ENCODE peak calls at places on chromosomes 13 and 19, in ten cellular contexts. E, H, O, S, Y, X, L, G, B and Z are unnamed samples.

GRCh38 chr13:110477711-110478245 is 83.7 kb downstream of the RAB20 start:
- DNase-seq in E (no peak), H (no peak), O (no peak), S (no peak), Y (no peak), X (no peak), L (no peak), G (no peak), B (no peak), Z (no peak)

GRCh38 chr13:45335397-45336024 is 5.5 kb downstream of the TPT1 start:
- DNase-seq in E (no peak), H (no peak), O (no peak), S (no peak), Y (no peak), X (no peak), L (no peak), G (no peak), B (no peak), Z (no peak)

GRCh38 chr13:67120872-67121531 is 109.1 kb downstream of the PCDH9 start:
- DNase-seq in E (no peak), H (peak), O (no peak), S (peak), Y (no peak), X (no peak), L (no peak), G (no peak), B (peak), Z (no peak)

GRCh38 chr19:29610574-29611271 is 4.6 kb downstream of the POP4 start:
- DNase-seq in E (peak), H (peak), O (peak), S (peak), Y (peak), X (peak), L (peak), G (peak), B (peak), Z (no peak)

GRCh38 chr13:50916701-50917184 is 7.2 kb downstream of the RNASEH2B start:
- DNase-seq in E (peak), H (no peak), O (no peak), S (no peak), Y (no peak), X (no peak), L (no peak), G (no peak), B (no peak), Z (no peak)

GRCh38 chr13:51848674-51849073 is 3.7 kb upstream of the TMEM272 start:
- DNase-seq in E (no peak), H (peak), O (no peak), S (peak), Y (no peak), X (no peak), L (no peak), G (no peak), B (no peak), Z (no peak)

GRCh38 chr19:17311455-17312248 is 2.3 kb downstream of the DDA1 start:
- DNase-seq in E (no peak), H (peak), O (no peak), S (peak), Y (no peak), X (no peak), L (no peak), G (no peak), B (no peak), Z (no peak)

GRCh38 chr13:77544365-77544764 is 8.9 kb downstream of the SCEL start:
- DNase-seq in E (peak), H (no peak), O (peak), S (peak), Y (peak), X (no peak), L (no peak), G (no peak), B (no peak), Z (no peak)

GRCh38 chr13:98782654-98783053 is 30.2 kb upstream of the SLC15A1 start:
- DNase-seq in E (no peak), H (no peak), O (no peak), S (peak), Y (no peak), X (no peak), L (no peak), G (no peak), B (no peak), Z (no peak)

GRCh38 chr19:5711025-5711424 is 8.9 kb downstream of the LONP1 start:
- DNase-seq in E (no peak), H (no peak), O (no peak), S (no peak), Y (no peak), X (no peak), L (no peak), G (no peak), B (no peak), Z (no peak)

GRCh38 chr13:31722684-31723083 is 16.6 kb upstream of the RXFP2 start:
- DNase-seq in E (no peak), H (no peak), O (no peak), S (no peak), Y (no peak), X (no peak), L (no peak), G (no peak), B (no peak), Z (no peak)

GRCh38 chr19:1333789-1334188 is 48.1 kb downstream of the EFNA2 start:
- DNase-seq in E (no peak), H (no peak), O (no peak), S (no peak), Y (no peak), X (no peak), L (no peak), G (no peak), B (no peak), Z (no peak)